ENCODE peak calls at places on chromosomes 12 and 14, in five cellular contexts. One of them, this sample, is unnamed.

GRCh38 chr12:109115758-109116610 is at the start of gene ACACB:
- DNase-seq in heart right ventricle: peak; percentile 67
- DNase-seq in HT-29: peak; percentile 40
- DNase-seq in ascending aorta: peak; percentile 77
- DNase-seq in activated CD4-positive, alpha-beta T cell treated with anti-CD3 and anti-CD28 coated beads, Interleukin-2, amount 10 ng/mL, durations not matched to agents 7 days and 5 days: no peak
- DNase-seq in this sample: no peak

GRCh38 chr12:27800819-27801218 is 20.8 kb upstream of the MANSC4 start:
- DNase-seq in heart right ventricle: no peak
- DNase-seq in HT-29: no peak
- DNase-seq in ascending aorta: no peak
- DNase-seq in activated CD4-positive, alpha-beta T cell treated with anti-CD3 and anti-CD28 coated beads, Interleukin-2, amount 10 ng/mL, durations not matched to agents 7 days and 5 days: no peak
- DNase-seq in this sample: no peak

GRCh38 chr12:105409881-105410471 is 79.5 kb downstream of the C12orf75 start:
- DNase-seq in heart right ventricle: peak; percentile 37
- DNase-seq in HT-29: peak; percentile 22
- DNase-seq in ascending aorta: peak; percentile 72
- DNase-seq in activated CD4-positive, alpha-beta T cell treated with anti-CD3 and anti-CD28 coated beads, Interleukin-2, amount 10 ng/mL, durations not matched to agents 7 days and 5 days: no peak
- DNase-seq in this sample: no peak

GRCh38 chr14:100278702-100279101 is 27.5 kb downstream of the SLC25A29 start:
- DNase-seq in heart right ventricle: no peak
- DNase-seq in HT-29: no peak
- DNase-seq in ascending aorta: no peak
- DNase-seq in activated CD4-positive, alpha-beta T cell treated with anti-CD3 and anti-CD28 coated beads, Interleukin-2, amount 10 ng/mL, durations not matched to agents 7 days and 5 days: no peak
- DNase-seq in this sample: no peak

GRCh38 chr12:28536088-28536487 is 345.8 kb downstream of the CCDC91 start:
- DNase-seq in heart right ventricle: no peak
- DNase-seq in HT-29: no peak
- DNase-seq in ascending aorta: no peak
- DNase-seq in activated CD4-positive, alpha-beta T cell treated with anti-CD3 and anti-CD28 coated beads, Interleukin-2, amount 10 ng/mL, durations not matched to agents 7 days and 5 days: no peak
- DNase-seq in this sample: no peak

GRCh38 chr14:29928342-29928640 is 644 bp upstream of the PRKD1 start:
- DNase-seq in heart right ventricle: no peak
- DNase-seq in HT-29: no peak
- DNase-seq in ascending aorta: no peak
- DNase-seq in activated CD4-positive, alpha-beta T cell treated with anti-CD3 and anti-CD28 coated beads, Interleukin-2, amount 10 ng/mL, durations not matched to agents 7 days and 5 days: no peak
- DNase-seq in this sample: no peak

GRCh38 chr12:29153231-29153630 is 4.2 kb downstream of the FAR2 start:
- DNase-seq in heart right ventricle: no peak
- DNase-seq in HT-29: no peak
- DNase-seq in ascending aorta: no peak
- DNase-seq in activated CD4-positive, alpha-beta T cell treated with anti-CD3 and anti-CD28 coated beads, Interleukin-2, amount 10 ng/mL, durations not matched to agents 7 days and 5 days: no peak
- DNase-seq in this sample: no peak

GRCh38 chr14:65198346-65198745 is 96.0 kb upstream of the MAX start:
- DNase-seq in heart right ventricle: no peak
- DNase-seq in HT-29: no peak
- DNase-seq in ascending aorta: no peak
- DNase-seq in activated CD4-positive, alpha-beta T cell treated with anti-CD3 and anti-CD28 coated beads, Interleukin-2, amount 10 ng/mL, durations not matched to agents 7 days and 5 days: no peak
- DNase-seq in this sample: no peak

GRCh38 chr14:69151458-69152180 is 1.3 kb downstream of the DCAF5 start:
- DNase-seq in heart right ventricle: peak; percentile 78
- DNase-seq in HT-29: peak; percentile 55
- DNase-seq in ascending aorta: peak; percentile 81
- DNase-seq in activated CD4-positive, alpha-beta T cell treated with anti-CD3 and anti-CD28 coated beads, Interleukin-2, amount 10 ng/mL, durations not matched to agents 7 days and 5 days: peak; percentile 73
- DNase-seq in this sample: peak; percentile 75